ENCODE peak calls at places on chromosomes 12 and 14, in eight cellular contexts. G is SIG-M5; N is SK-MEL-5; Y is Right ventricle myocardium inferior; K is COR-L47; E is transverse colon; X is natural killer cell; M is activated naive CD4-positive, alpha-beta T cell. D is an unnamed sample.

GRCh38 chr12:89257355-89257754 is 94.9 kb downstream of the DUSP6 start:
- DNase-seq in G (no peak), N (no peak), Y (no peak), K (no peak), E (no peak), X (no peak), M (no peak), D (no peak)

GRCh38 chr12:3315201-3315661 is 175.8 kb upstream of the PRMT8 start:
- DNase-seq in G (no peak), N (no peak), Y (peak), K (peak), E (peak), X (no peak), M (no peak), D (peak)

GRCh38 chr12:47844264-47845020 is 24.7 kb upstream of the HDAC7 start:
- DNase-seq in G (no peak), N (no peak), Y (no peak), K (no peak), E (no peak), X (no peak), M (no peak), D (no peak)

GRCh38 chr12:12792421-12792820 is 7.0 kb downstream of the APOLD1 start:
- DNase-seq in G (no peak), N (no peak), Y (no peak), K (no peak), E (no peak), X (no peak), M (no peak), D (no peak)

GRCh38 chr12:115752151-115752550 is 525.3 kb downstream of the MED13L start:
- DNase-seq in G (no peak), N (no peak), Y (no peak), K (no peak), E (no peak), X (no peak), M (no peak), D (peak)

GRCh38 chr12:118409834-118410233 is 33.5 kb downstream of the SUDS3 start:
- DNase-seq in G (no peak), N (no peak), Y (no peak), K (no peak), E (no peak), X (no peak), M (no peak), D (no peak)

GRCh38 chr14:75279739-75280447 is 1.3 kb downstream of the FOS start:
- DNase-seq in G (no peak), N (peak), Y (peak), K (no peak), E (peak), X (peak), M (no peak), D (peak)

GRCh38 chr12:11486623-11487444 is 91.5 kb upstream of the PRB2 start:
- DNase-seq in G (peak), N (peak), Y (peak), K (peak), E (peak), X (peak), M (peak), D (peak)

GRCh38 chr14:63231733-63232132 is 27.5 kb downstream of the RHOJ start:
- DNase-seq in G (no peak), N (no peak), Y (no peak), K (no peak), E (no peak), X (no peak), M (no peak), D (no peak)

GRCh38 chr14:30935445-30935844 is 61.1 kb downstream of the COCH start:
- DNase-seq in G (no peak), N (no peak), Y (no peak), K (no peak), E (no peak), X (no peak), M (no peak), D (no peak)

GRCh38 chr12:131671871-131672270 is 39.0 kb upstream of the SFSWAP start:
- DNase-seq in G (no peak), N (no peak), Y (no peak), K (no peak), E (no peak), X (no peak), M (no peak), D (no peak)

GRCh38 chr12:57734586-57734985 is 4.0 kb downstream of the AGAP2 start:
- DNase-seq in G (no peak), N (no peak), Y (no peak), K (no peak), E (no peak), X (no peak), M (no peak), D (no peak)

GRCh38 chr12:109065154-109065852 is 12.9 kb downstream of the USP30 start:
- DNase-seq in G (no peak), N (no peak), Y (no peak), K (no peak), E (peak), X (no peak), M (no peak), D (no peak)

GRCh38 chr14:100504372-100505078 is 82.7 kb downstream of the BEGAIN start:
- DNase-seq in G (no peak), N (peak), Y (no peak), K (no peak), E (no peak), X (no peak), M (no peak), D (no peak)

GRCh38 chr14:101174980-101175606 is 271.6 kb upstream of the RTL1 start:
- DNase-seq in G (no peak), N (no peak), Y (no peak), K (peak), E (no peak), X (no peak), M (no peak), D (no peak)

GRCh38 chr12:49887536-49888401 is 15.9 kb downstream of the FAIM2 start:
- DNase-seq in G (no peak), N (no peak), Y (no peak), K (no peak), E (peak), X (no peak), M (no peak), D (no peak)

GRCh38 chr12:92604786-92605185 is 98.0 kb upstream of the PLEKHG7 start:
- DNase-seq in G (no peak), N (no peak), Y (no peak), K (no peak), E (no peak), X (no peak), M (no peak), D (no peak)

GRCh38 chr12:89984846-89985245 is 276.2 kb upstream of the ATP2B1 start:
- DNase-seq in G (no peak), N (no peak), Y (no peak), K (no peak), E (no peak), X (no peak), M (no peak), D (no peak)

GRCh38 chr14:23077962-23078361 is 17.0 kb downstream of the ACIN1 start:
- DNase-seq in G (no peak), N (no peak), Y (no peak), K (no peak), E (no peak), X (no peak), M (no peak), D (no peak)

GRCh38 chr12:26833692-26834168 is 736 bp upstream of the ITPR2 start:
- DNase-seq in G (no peak), N (no peak), Y (peak), K (no peak), E (peak), X (peak), M (peak), D (peak)

GRCh38 chr12:92928431-92928961 is 599 bp downstream of the EEA1 start:
- DNase-seq in G (no peak), N (peak), Y (no peak), K (no peak), E (peak), X (peak), M (no peak), D (peak)

GRCh38 chr12:51349026-51349425 is 2.5 kb upstream of the CELA1 start:
- DNase-seq in G (no peak), N (no peak), Y (no peak), K (no peak), E (no peak), X (no peak), M (no peak), D (no peak)

GRCh38 chr14:42192659-42193425 is 586.2 kb downstream of the LRFN5 start:
- DNase-seq in G (no peak), N (peak), Y (no peak), K (no peak), E (no peak), X (no peak), M (no peak), D (no peak)

GRCh38 chr12:122851820-122852219 is 16.6 kb downstream of the HIP1R start:
- DNase-seq in G (no peak), N (no peak), Y (no peak), K (no peak), E (no peak), X (no peak), M (no peak), D (no peak)

D was measured in heart left ventricle.